ENCODE peak calls at places on chromosomes 7 and 10, in eight cellular contexts. N is left ventricle myocardium inferior, A is MM.1S, G is fibroblast of lung, D is body of pancreas, T is breast epithelium, P is adipocyte, C is tibial nerve. B is an unnamed sample.

GRCh38 chr10:122301055-122301810 is 30.1 kb downstream of the BTBD16 start:
- DNase-seq in N (no peak), A (no peak), G (peak; percentile 97), D (no peak), T (no peak), P (peak; percentile 11), C (peak; percentile 33), B (no peak)

GRCh38 chr7:87580636-87581035 is 20.0 kb downstream of the ABCB1 start:
- DNase-seq in N (no peak), A (no peak), G (peak; percentile 50), D (no peak), T (no peak), P (no peak), C (no peak), B (no peak)

GRCh38 chr10:66587680-66588050 is 338.2 kb upstream of the LRRTM3 start:
- DNase-seq in N (no peak), A (no peak), G (no peak), D (no peak), T (no peak), P (no peak), C (no peak), B (peak; percentile 31)

GRCh38 chr10:5428133-5428532 is 15.8 kb downstream of the NET1 start:
- DNase-seq in N (no peak), A (no peak), G (no peak), D (no peak), T (no peak), P (no peak), C (no peak), B (no peak)

GRCh38 chr10:78179886-78180285 is 146.2 kb downstream of the RPS24 start:
- DNase-seq in N (no peak), A (no peak), G (no peak), D (no peak), T (no peak), P (no peak), C (no peak), B (no peak)

GRCh38 chr10:11881028-11881476 is 57.9 kb downstream of the PROSER2 start:
- DNase-seq in N (no peak), A (no peak), G (no peak), D (no peak), T (no peak), P (no peak), C (no peak), B (no peak)

GRCh38 chr10:86642499-86642898 is 11.8 kb upstream of the OPN4 start:
- DNase-seq in N (no peak), A (no peak), G (peak; percentile 51), D (no peak), T (no peak), P (peak; percentile 36), C (no peak), B (no peak)

GRCh38 chr7:166370-167060 is 25.9 kb upstream of the FAM20C start:
- DNase-seq in N (no peak), A (no peak), G (no peak), D (peak; percentile 36), T (no peak), P (no peak), C (no peak), B (no peak)

GRCh38 chr10:15725603-15726002 is 5.9 kb upstream of the ITGA8 start:
- DNase-seq in N (no peak), A (peak; percentile 72), G (peak; percentile 48), D (peak; percentile 18), T (no peak), P (peak; percentile 90), C (peak; percentile 43), B (no peak)

GRCh38 chr10:111077715-111078504 is 1.1 kb downstream of the ADRA2A start:
- DNase-seq in N (peak; percentile 30), A (no peak), G (no peak), D (peak; percentile 28), T (no peak), P (peak; percentile 13), C (no peak), B (no peak)

GRCh38 chr7:21948364-21948763 is 2.7 kb upstream of the CDCA7L start:
- DNase-seq in N (no peak), A (no peak), G (no peak), D (no peak), T (no peak), P (no peak), C (no peak), B (no peak)

GRCh38 chr7:21945374-21946227 is at the start of gene CDCA7L:
- DNase-seq in N (peak; percentile 83), A (peak; percentile 87), G (peak; percentile 77), D (peak; percentile 81), T (peak; percentile 37), P (peak; percentile 89), C (peak; percentile 41), B (peak; percentile 67)

GRCh38 chr7:21944616-21945373 is 904 bp downstream of the CDCA7L start:
- DNase-seq in N (peak; percentile 42), A (peak; percentile 89), G (peak; percentile 17), D (peak; percentile 82), T (peak; percentile 55), P (peak; percentile 44), C (no peak), B (no peak)

GRCh38 chr7:21947056-21947455 is 1.4 kb upstream of the CDCA7L start:
- DNase-seq in N (no peak), A (no peak), G (no peak), D (no peak), T (no peak), P (no peak), C (no peak), B (no peak)

GRCh38 chr7:21946228-21946709 is 570 bp upstream of the CDCA7L start:
- DNase-seq in N (no peak), A (no peak), G (no peak), D (no peak), T (peak; percentile 71), P (no peak), C (no peak), B (no peak)
- H3K4me3 ChIP-seq in N (peak overlapping the region; percentile 79), A (peak overlapping the region; percentile 68), G (peak overlapping the region; percentile 77), D (peak overlapping the region; percentile 23), T (peak overlapping the region; percentile 67), P (peak overlapping the region; percentile 88), C (peak overlapping the region; percentile 70), B (peak overlapping the region; percentile 89)

GRCh38 chr7:123747089-123747488 is 1.7 kb downstream of the WASL start:
- DNase-seq in N (no peak), A (peak; percentile 20), G (no peak), D (no peak), T (no peak), P (peak; percentile 31), C (no peak), B (no peak)
- H3K4me1 ChIP-seq in N (peaks cover 96% of the 10 kb centered on the region), A (peaks cover 28% of the 10 kb centered on the region), G (no peaks in the 10 kb centered on the region), D (peaks cover 76% of the 10 kb centered on the region), T (peaks cover 19% of the 10 kb centered on the region), P (peaks cover 40% of the 10 kb centered on the region), C (peaks cover 43% of the 10 kb centered on the region), B (peaks cover 66% of the 10 kb centered on the region)

GRCh38 chr7:96144260-96144526 is 177.7 kb downstream of the SLC25A13 start:
- DNase-seq in N (no peak), A (no peak), G (no peak), D (no peak), T (no peak), P (no peak), C (no peak), B (no peak)
- H3K27me3 ChIP-seq in N (no peaks in the 10 kb centered on the region), A (no peaks in the 10 kb centered on the region), G (no peaks in the 10 kb centered on the region), D (no peaks in the 10 kb centered on the region), T (no peaks in the 10 kb centered on the region), P (no peaks in the 10 kb centered on the region), C (no peaks in the 10 kb centered on the region), B (no peaks in the 10 kb centered on the region)

DNA sequence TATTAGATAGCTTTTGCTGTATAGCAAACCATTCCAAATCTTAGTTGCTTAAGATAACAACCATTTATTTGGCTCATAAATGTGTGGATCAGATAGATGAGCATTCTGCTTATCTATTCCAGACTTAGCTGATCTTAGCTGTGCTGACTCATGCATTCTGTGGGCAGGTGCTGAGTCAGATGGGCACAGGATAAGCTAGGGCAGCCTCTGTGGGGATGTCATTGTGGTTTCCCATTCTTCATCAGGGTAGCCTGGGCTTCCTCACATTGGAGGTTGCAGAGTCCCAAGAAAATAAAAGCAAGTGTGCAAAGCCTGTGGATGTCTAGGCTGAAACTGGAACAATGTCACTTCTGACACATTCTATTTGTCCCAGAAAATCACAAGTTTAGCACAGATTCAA is 917.0 kb downstream of the TYW1 start:
- DNase-seq in N (no peak), A (peak; percentile 18), G (peak; percentile 54), D (no peak), T (no peak), P (no peak), C (no peak), B (no peak)
- H3K4me3 ChIP-seq in N (no peak overlapping the region), A (no peak overlapping the region), G (no peak overlapping the region), D (no peak overlapping the region), T (no peak overlapping the region), P (no peak overlapping the region), C (no peak overlapping the region), B (no peak overlapping the region)

GRCh38 chr10:96310359-96310669 is 6.1 kb downstream of the DNTT start:
- DNase-seq in N (no peak), A (no peak), G (no peak), D (no peak), T (no peak), P (no peak), C (no peak), B (no peak)
- H3K4me1 ChIP-seq in N (peaks cover 28% of the 10 kb centered on the region), A (no peaks in the 10 kb centered on the region), G (no peaks in the 10 kb centered on the region), D (no peaks in the 10 kb centered on the region), T (no peaks in the 10 kb centered on the region), P (no peaks in the 10 kb centered on the region), C (no peaks in the 10 kb centered on the region), B (no peaks in the 10 kb centered on the region)

GRCh38 chr10:100802607-100803006 is 57.2 kb downstream of the PAX2 start:
- DNase-seq in N (no peak), A (no peak), G (no peak), D (no peak), T (no peak), P (no peak), C (no peak), B (no peak)

GRCh38 chr10:100802196-100802595 is 56.8 kb downstream of the PAX2 start:
- DNase-seq in N (no peak), A (no peak), G (no peak), D (no peak), T (no peak), P (no peak), C (no peak), B (no peak)

GRCh38 chr10:100799881-100800280 is 54.5 kb downstream of the PAX2 start:
- DNase-seq in N (no peak), A (no peak), G (no peak), D (no peak), T (no peak), P (no peak), C (no peak), B (no peak)

GRCh38 chr10:100803481-100803880 is 58.1 kb downstream of the PAX2 start:
- DNase-seq in N (no peak), A (no peak), G (no peak), D (no peak), T (no peak), P (no peak), C (no peak), B (no peak)

GRCh38 chr10:100800931-100801330 is 55.5 kb downstream of the PAX2 start:
- DNase-seq in N (no peak), A (no peak), G (no peak), D (no peak), T (no peak), P (no peak), C (no peak), B (no peak)
- H3K27me3 ChIP-seq in N (peaks cover 97% of the 10 kb centered on the region), A (peaks cover 66% of the 10 kb centered on the region), G (peaks cover 11% of the 10 kb centered on the region), D (no peaks in the 10 kb centered on the region), T (peaks cover 20% of the 10 kb centered on the region), P (peaks cover 71% of the 10 kb centered on the region), C (no peaks in the 10 kb centered on the region), B (peaks cover 14% of the 10 kb centered on the region)

GRCh38 chr7:148337566-148337965 is 253.0 kb upstream of the C7orf33 start:
- DNase-seq in N (no peak), A (no peak), G (no peak), D (no peak), T (no peak), P (no peak), C (no peak), B (no peak)
- H3K4me3 ChIP-seq in N (no peak overlapping the region), A (no peak overlapping the region), G (no peak overlapping the region), D (no peak overlapping the region), T (no peak overlapping the region), P (no peak overlapping the region), C (no peak overlapping the region), B (no peak overlapping the region)